ENCODE peak calls at places on chromosomes 11 and 22, in five cellular contexts. U is NCI-H460, N is heart left ventricle, Q is A549, W is COR-L47. R is an unnamed sample.

GRCh38 chr22:39738746-39739145 is 154.8 kb downstream of the ENTHD1 start:
- DNase-seq in U (no peak), N (no peak), Q (no peak), W (no peak), R (peak)

GRCh38 chr11:1387961-1388762 is 1.6 kb upstream of the BRSK2 start:
- DNase-seq in W (no peak), Q (no peak), N (no peak), U (no peak), R (peak)

GRCh38 chr11:69368119-69368880 is 74.3 kb downstream of the MYEOV start:
- DNase-seq in U (no peak), W (no peak), N (no peak), Q (no peak), R (peak)

GRCh38 chr11:63813563-63814382 is 517 bp downstream of the SPINDOC start:
- DNase-seq in W (peak), N (peak), U (no peak), Q (peak), R (peak)

GRCh38 chr11:45850446-45850845 is 3.2 kb downstream of the CRY2 start:
- DNase-seq in N (no peak), W (no peak), Q (no peak), U (no peak), R (peak)

GRCh38 chr11:120337133-120337895 is 1.1 kb downstream of the ARHGEF12 start:
- DNase-seq in Q (no peak), U (no peak), W (no peak), N (peak), R (peak)

GRCh38 chr22:47053865-47054185 is 291.4 kb downstream of the TBC1D22A start:
- DNase-seq in N (no peak), W (no peak), Q (no peak), U (no peak), R (peak)

GRCh38 chr11:39681428-39681827 is 1778.0 kb downstream of the LRRC4C start:
- DNase-seq in U (no peak), Q (no peak), W (no peak), N (no peak), R (no peak)

GRCh38 chr22:47192106-47192650 is 429.7 kb downstream of the TBC1D22A start:
- DNase-seq in W (no peak), Q (no peak), N (peak), U (no peak), R (peak)

GRCh38 chr11:2748814-2749554 is 49.2 kb upstream of the KCNQ1OT1 start:
- DNase-seq in W (no peak), U (no peak), N (no peak), Q (no peak), R (peak)

GRCh38 chr11:70074701-70075100 is 3.4 kb upstream of the ANO1 start:
- DNase-seq in U (no peak), Q (no peak), W (no peak), N (no peak), R (peak)

GRCh38 chr22:19368876-19369275 is 62.7 kb downstream of the HIRA start:
- DNase-seq in N (no peak), U (no peak), Q (no peak), W (no peak), R (no peak)

GRCh38 chr11:12810497-12810896 is 136.3 kb downstream of the TEAD1 start:
- DNase-seq in U (no peak), Q (no peak), N (no peak), W (no peak), R (no peak)